ENCODE peak calls at places on chromosomes 2 and 18, in five cellular contexts. One of them, this sample, is unnamed.

GRCh38 chr2:10668402-10669012 is 21.3 kb downstream of the NOL10 start:
- DNase-seq in A549: peak
- DNase-seq in breast epithelium: no peak
- DNase-seq in tibial nerve: no peak
- DNase-seq in body of pancreas: no peak
- DNase-seq in this sample: peak

GRCh38 chr18:421236-422155 is 79.0 kb downstream of the COLEC12 start:
- DNase-seq in body of pancreas: peak
- DNase-seq in tibial nerve: no peak
- DNase-seq in A549: no peak
- DNase-seq in breast epithelium: no peak
- DNase-seq in this sample: no peak

GRCh38 chr2:157989227-157989626 is 112.4 kb upstream of the UPP2 start:
- DNase-seq in body of pancreas: no peak
- DNase-seq in tibial nerve: no peak
- DNase-seq in A549: no peak
- DNase-seq in breast epithelium: no peak
- DNase-seq in this sample: no peak

GRCh38 chr18:79588636-79589481 is 90.7 kb upstream of the CTDP1 start:
- DNase-seq in breast epithelium: peak
- DNase-seq in tibial nerve: peak
- DNase-seq in body of pancreas: peak
- DNase-seq in A549: no peak
- DNase-seq in this sample: no peak

GRCh38 chr2:11533278-11534077 is at the start of gene GREB1:
- DNase-seq in body of pancreas: no peak
- DNase-seq in tibial nerve: no peak
- DNase-seq in breast epithelium: no peak
- DNase-seq in A549: no peak
- DNase-seq in this sample: no peak

GRCh38 chr2:121776885-121777698 is 21.6 kb downstream of the TSN start:
- DNase-seq in A549: no peak
- DNase-seq in breast epithelium: no peak
- DNase-seq in tibial nerve: no peak
- DNase-seq in body of pancreas: no peak
- DNase-seq in this sample: no peak

GRCh38 chr2:24625728-24626484 is 134.9 kb downstream of the NCOA1 start:
- DNase-seq in body of pancreas: no peak
- DNase-seq in tibial nerve: no peak
- DNase-seq in A549: no peak
- DNase-seq in breast epithelium: no peak
- DNase-seq in this sample: no peak

GRCh38 chr2:23617167-23617787 is 232.3 kb downstream of the KLHL29 start:
- DNase-seq in breast epithelium: peak
- DNase-seq in body of pancreas: peak
- DNase-seq in A549: no peak
- DNase-seq in tibial nerve: peak
- DNase-seq in this sample: no peak

GRCh38 chr2:27705851-27706622 is 42.3 kb downstream of the SLC4A1AP start:
- DNase-seq in breast epithelium: peak
- DNase-seq in tibial nerve: peak
- DNase-seq in A549: peak
- DNase-seq in body of pancreas: peak
- DNase-seq in this sample: no peak

GRCh38 chr18:35118641-35119040 is 77.4 kb downstream of the MAPRE2 start:
- DNase-seq in body of pancreas: no peak
- DNase-seq in breast epithelium: no peak
- DNase-seq in A549: no peak
- DNase-seq in tibial nerve: no peak
- DNase-seq in this sample: no peak

GRCh38 chr18:25557006-25557405 is 205.0 kb upstream of the ZNF521 start:
- DNase-seq in breast epithelium: no peak
- DNase-seq in tibial nerve: no peak
- DNase-seq in A549: no peak
- DNase-seq in body of pancreas: no peak
- DNase-seq in this sample: no peak

GRCh38 chr18:48003426-48004349 is 73.2 kb upstream of the SMAD2 start:
- DNase-seq in A549: peak
- DNase-seq in body of pancreas: peak
- DNase-seq in breast epithelium: no peak
- DNase-seq in tibial nerve: no peak
- DNase-seq in this sample: no peak

GRCh38 chr2:44392338-44392943 is 30.7 kb downstream of the CAMKMT start:
- DNase-seq in A549: peak
- DNase-seq in breast epithelium: no peak
- DNase-seq in tibial nerve: peak
- DNase-seq in body of pancreas: peak
- DNase-seq in this sample: peak

GRCh38 chr18:41647914-41648313 is 307.1 kb upstream of the PIK3C3 start:
- DNase-seq in A549: no peak
- DNase-seq in body of pancreas: no peak
- DNase-seq in tibial nerve: no peak
- DNase-seq in breast epithelium: no peak
- DNase-seq in this sample: no peak

GRCh38 chr18:58787750-58788149 is 76.9 kb upstream of the ZNF532 start:
- DNase-seq in A549: peak
- DNase-seq in body of pancreas: no peak
- DNase-seq in breast epithelium: no peak
- DNase-seq in tibial nerve: no peak
- DNase-seq in this sample: no peak

GRCh38 chr18:68874361-68874760 is 76.5 kb downstream of the CCDC102B start:
- DNase-seq in A549: no peak
- DNase-seq in body of pancreas: no peak
- DNase-seq in breast epithelium: no peak
- DNase-seq in tibial nerve: no peak
- DNase-seq in this sample: no peak

GRCh38 chr2:131064589-131065232 is 28.5 kb downstream of the FAM168B start:
- DNase-seq in tibial nerve: no peak
- DNase-seq in A549: no peak
- DNase-seq in body of pancreas: no peak
- DNase-seq in breast epithelium: no peak
- DNase-seq in this sample: no peak

GRCh38 chr2:178271629-178272333 is 77.5 kb downstream of the OSBPL6 start:
- DNase-seq in breast epithelium: peak
- DNase-seq in body of pancreas: peak
- DNase-seq in tibial nerve: peak
- DNase-seq in A549: no peak
- DNase-seq in this sample: peak

GRCh38 chr2:179020156-179020750 is 29.7 kb downstream of the CCDC141 start:
- DNase-seq in tibial nerve: no peak
- DNase-seq in A549: peak
- DNase-seq in body of pancreas: peak
- DNase-seq in breast epithelium: no peak
- DNase-seq in this sample: peak

GRCh38 chr2:215870986-215871385 is 142.4 kb downstream of the MREG start:
- DNase-seq in A549: peak
- DNase-seq in breast epithelium: no peak
- DNase-seq in tibial nerve: no peak
- DNase-seq in body of pancreas: no peak
- DNase-seq in this sample: peak

GRCh38 chr2:181784556-181784955 is 104.2 kb upstream of the NEUROD1 start:
- DNase-seq in tibial nerve: no peak
- DNase-seq in breast epithelium: no peak
- DNase-seq in body of pancreas: no peak
- DNase-seq in A549: peak
- DNase-seq in this sample: no peak

GRCh38 chr2:128427356-128427755 is 108.7 kb upstream of the HS6ST1 start:
- DNase-seq in body of pancreas: peak
- DNase-seq in breast epithelium: no peak
- DNase-seq in tibial nerve: no peak
- DNase-seq in A549: no peak
- DNase-seq in this sample: no peak

GRCh38 chr2:240412211-240412830 is 23.1 kb upstream of the GPC1 start:
- DNase-seq in A549: no peak
- DNase-seq in body of pancreas: peak
- DNase-seq in breast epithelium: no peak
- DNase-seq in tibial nerve: peak
- DNase-seq in this sample: no peak

GRCh38 chr18:52636536-52636935 is 296.5 kb downstream of the DCC start:
- DNase-seq in tibial nerve: no peak
- DNase-seq in A549: peak
- DNase-seq in body of pancreas: no peak
- DNase-seq in breast epithelium: no peak
- DNase-seq in this sample: no peak

GRCh38 chr2:158202151-158202778 is 100.6 kb downstream of the UPP2 start:
- DNase-seq in body of pancreas: no peak
- DNase-seq in tibial nerve: no peak
- DNase-seq in A549: no peak
- DNase-seq in breast epithelium: no peak
- DNase-seq in this sample: no peak

GRCh38 chr18:8982416-8983183 is 119.9 kb upstream of the NDUFV2 start:
- DNase-seq in A549: peak
- DNase-seq in body of pancreas: peak
- DNase-seq in breast epithelium: peak
- DNase-seq in tibial nerve: no peak
- DNase-seq in this sample: peak

GRCh38 chr2:163347982-163348842 is 387.6 kb downstream of the FIGN start:
- DNase-seq in body of pancreas: peak
- DNase-seq in A549: peak
- DNase-seq in breast epithelium: peak
- DNase-seq in tibial nerve: peak
- DNase-seq in this sample: peak
- TF ChIP-seq POLR2A in body of pancreas: no peak
- TF ChIP-seq POLR2A in A549: no peak
- TF ChIP-seq POLR2A in breast epithelium: no peak
- TF ChIP-seq POLR2A in tibial nerve: peak
- TF ChIP-seq POLR2A in this sample: no peak

GRCh38 chr18:63366270-63366990 is 576 bp downstream of the KDSR start:
- DNase-seq in body of pancreas: peak
- DNase-seq in tibial nerve: no peak
- DNase-seq in breast epithelium: peak
- DNase-seq in A549: peak
- DNase-seq in this sample: peak

GRCh38 chr18:63366991-63367240 is at the start of gene KDSR:
- DNase-seq in body of pancreas: no peak
- DNase-seq in breast epithelium: no peak
- DNase-seq in A549: no peak
- DNase-seq in tibial nerve: no peak
- DNase-seq in this sample: no peak

GRCh38 chr18:63368611-63369010 is 1.6 kb upstream of the KDSR start:
- DNase-seq in A549: no peak
- DNase-seq in body of pancreas: no peak
- DNase-seq in breast epithelium: no peak
- DNase-seq in tibial nerve: no peak
- DNase-seq in this sample: no peak

GRCh38 chr18:63365909-63366269 is 1.1 kb downstream of the KDSR start:
- DNase-seq in tibial nerve: no peak
- DNase-seq in A549: no peak
- DNase-seq in breast epithelium: no peak
- DNase-seq in body of pancreas: no peak
- DNase-seq in this sample: no peak

DNA sequence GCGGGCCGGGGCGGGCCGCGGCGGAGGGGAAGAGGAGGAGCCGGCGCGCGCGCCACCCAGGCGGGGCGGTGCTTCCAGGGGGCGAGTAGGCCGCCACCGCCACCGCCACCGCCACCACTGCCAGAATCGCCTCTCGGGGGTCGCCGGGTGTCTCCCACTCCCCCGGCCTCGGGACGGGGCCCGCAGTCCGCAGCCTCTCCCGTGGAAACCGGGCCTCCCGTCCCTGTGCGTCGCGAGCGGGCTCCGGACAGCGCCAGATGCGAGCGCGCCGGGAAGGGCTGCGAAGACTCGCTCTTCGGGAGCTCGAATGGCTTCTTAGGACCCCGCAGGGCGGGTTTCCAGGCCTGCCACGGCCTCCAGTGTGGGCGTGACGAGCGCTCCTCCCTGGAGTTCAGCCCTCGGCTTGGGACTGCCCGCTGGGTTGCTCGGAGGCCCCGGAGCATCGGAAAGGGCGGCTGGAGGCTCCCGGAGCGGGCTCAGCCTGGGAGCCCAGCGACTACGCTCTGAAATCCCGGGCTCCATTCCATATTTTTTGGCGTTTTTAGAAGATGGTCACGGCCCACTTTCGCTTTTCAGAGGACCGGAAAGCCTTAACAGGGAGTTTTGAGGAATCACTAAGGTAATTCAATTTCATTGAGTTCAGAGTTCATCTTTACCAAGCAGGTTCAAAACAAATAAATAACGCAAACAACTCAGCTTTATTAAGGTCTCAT is 391 bp upstream of the KDSR start:
- DNase-seq in body of pancreas: peak
- DNase-seq in A549: peak
- DNase-seq in breast epithelium: peak
- DNase-seq in tibial nerve: peak
- DNase-seq in this sample: peak
- TF ChIP-seq POLR2A in body of pancreas: peak
- TF ChIP-seq POLR2A in A549: peak
- TF ChIP-seq POLR2A in breast epithelium: no peak
- TF ChIP-seq POLR2A in tibial nerve: peak
- TF ChIP-seq POLR2A in this sample: peak

GRCh38 chr2:214005337-214005736 is 405.5 kb upstream of the VWC2L start:
- DNase-seq in A549: no peak
- DNase-seq in tibial nerve: no peak
- DNase-seq in breast epithelium: no peak
- DNase-seq in body of pancreas: no peak
- DNase-seq in this sample: no peak
- TF ChIP-seq POLR2A in A549: no peak
- TF ChIP-seq POLR2A in tibial nerve: no peak
- TF ChIP-seq POLR2A in breast epithelium: no peak
- TF ChIP-seq POLR2A in body of pancreas: no peak
- TF ChIP-seq POLR2A in this sample: no peak

DNA sequence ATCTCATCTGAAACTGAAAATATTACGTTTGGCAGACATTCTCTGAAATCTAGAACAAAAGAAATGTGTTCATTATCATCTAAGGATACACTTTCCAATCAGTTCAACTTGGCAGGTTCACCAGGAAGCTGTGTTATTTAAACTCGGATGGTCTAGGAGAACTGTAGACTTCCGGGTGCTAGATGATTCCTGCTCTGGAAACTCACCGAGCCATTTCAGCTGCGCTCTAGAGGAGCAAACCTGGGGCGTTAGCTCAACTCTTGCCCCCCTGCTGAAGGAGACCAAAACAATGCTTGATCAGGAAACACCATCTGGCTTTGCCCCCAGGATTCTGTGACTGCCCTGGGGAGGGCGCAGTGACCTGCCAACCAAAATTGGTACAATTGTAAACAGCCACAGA is 22.9 kb downstream of the MLPH start:
- DNase-seq in A549: no peak
- DNase-seq in breast epithelium: no peak
- DNase-seq in tibial nerve: no peak
- DNase-seq in body of pancreas: peak
- DNase-seq in this sample: no peak
- TF ChIP-seq POLR2A in A549: no peak
- TF ChIP-seq POLR2A in breast epithelium: no peak
- TF ChIP-seq POLR2A in tibial nerve: no peak
- TF ChIP-seq POLR2A in body of pancreas: peak
- TF ChIP-seq POLR2A in this sample: no peak

GRCh38 chr2:3633982-3634630 is 23.9 kb upstream of the ALLC start:
- DNase-seq in A549: no peak
- DNase-seq in body of pancreas: no peak
- DNase-seq in breast epithelium: no peak
- DNase-seq in tibial nerve: no peak
- DNase-seq in this sample: no peak
- TF ChIP-seq POLR2A in A549: no peak
- TF ChIP-seq POLR2A in body of pancreas: no peak
- TF ChIP-seq POLR2A in breast epithelium: no peak
- TF ChIP-seq POLR2A in tibial nerve: no peak
- TF ChIP-seq POLR2A in this sample: no peak